ENCODE peak calls at places on chromosomes 5 and 9, in nine cellular contexts. One of them, this sample, is unnamed. For H3K27me3, the result is how much of the 10 kb centered on the place peaks cover.

GRCh38 chr9:95901506-95901905 is 26.0 kb downstream of the ERCC6L2 start:
- DNase-seq in ovary: no peak
- DNase-seq in DND-41: no peak
- DNase-seq in esophagus squamous epithelium: no peak
- DNase-seq in HepG2: no peak
- DNase-seq in heart left ventricle: no peak
- DNase-seq in IMR-90: no peak
- DNase-seq in cardiac muscle cell: no peak
- DNase-seq in pancreas: no peak
- DNase-seq in this sample: no peak

GRCh38 chr5:124342027-124342471 is 404.4 kb downstream of the ZNF608 start:
- DNase-seq in ovary: peak
- DNase-seq in DND-41: no peak
- DNase-seq in esophagus squamous epithelium: no peak
- DNase-seq in HepG2: no peak
- DNase-seq in heart left ventricle: no peak
- DNase-seq in IMR-90: peak
- DNase-seq in cardiac muscle cell: peak
- DNase-seq in pancreas: no peak
- DNase-seq in this sample: no peak

GRCh38 chr9:1718836-1719235 is 296.3 kb upstream of the SMARCA2 start:
- DNase-seq in ovary: no peak
- DNase-seq in DND-41: no peak
- DNase-seq in esophagus squamous epithelium: no peak
- DNase-seq in HepG2: no peak
- DNase-seq in heart left ventricle: no peak
- DNase-seq in IMR-90: no peak
- DNase-seq in cardiac muscle cell: no peak
- DNase-seq in pancreas: no peak
- DNase-seq in this sample: no peak

GRCh38 chr5:147055850-147056523 is 177.4 kb upstream of the PPP2R2B start:
- DNase-seq in ovary: no peak
- DNase-seq in DND-41: no peak
- DNase-seq in esophagus squamous epithelium: no peak
- DNase-seq in HepG2: no peak
- DNase-seq in heart left ventricle: no peak
- DNase-seq in IMR-90: no peak
- DNase-seq in cardiac muscle cell: peak
- DNase-seq in pancreas: no peak
- DNase-seq in this sample: no peak

GRCh38 chr5:566636-567309 is 42.5 kb upstream of the SLC9A3 start:
- DNase-seq in ovary: no peak
- DNase-seq in DND-41: no peak
- DNase-seq in esophagus squamous epithelium: no peak
- DNase-seq in HepG2: no peak
- DNase-seq in heart left ventricle: no peak
- DNase-seq in IMR-90: no peak
- DNase-seq in cardiac muscle cell: no peak
- DNase-seq in pancreas: peak
- DNase-seq in this sample: no peak

GRCh38 chr9:110555971-110556370 is 23.6 kb downstream of the SVEP1 start:
- DNase-seq in ovary: peak
- DNase-seq in DND-41: no peak
- DNase-seq in esophagus squamous epithelium: no peak
- DNase-seq in HepG2: peak
- DNase-seq in heart left ventricle: no peak
- DNase-seq in IMR-90: peak
- DNase-seq in cardiac muscle cell: no peak
- DNase-seq in pancreas: no peak
- DNase-seq in this sample: no peak

GRCh38 chr5:172496671-172497371 is 42.5 kb upstream of the SH3PXD2B start:
- DNase-seq in ovary: no peak
- DNase-seq in DND-41: no peak
- DNase-seq in esophagus squamous epithelium: no peak
- DNase-seq in HepG2: no peak
- DNase-seq in heart left ventricle: peak
- DNase-seq in IMR-90: no peak
- DNase-seq in cardiac muscle cell: no peak
- DNase-seq in pancreas: peak
- DNase-seq in this sample: no peak

GRCh38 chr5:171595801-171596231 is 176.4 kb downstream of the FGF18 start:
- DNase-seq in ovary: no peak
- DNase-seq in DND-41: no peak
- DNase-seq in esophagus squamous epithelium: no peak
- DNase-seq in HepG2: peak
- DNase-seq in heart left ventricle: no peak
- DNase-seq in IMR-90: peak
- DNase-seq in cardiac muscle cell: no peak
- DNase-seq in pancreas: no peak
- DNase-seq in this sample: no peak

GRCh38 chr5:100900796-100901731 is 2.0 kb downstream of the ST8SIA4 start:
- DNase-seq in ovary: peak
- DNase-seq in DND-41: peak
- DNase-seq in esophagus squamous epithelium: peak
- DNase-seq in HepG2: no peak
- DNase-seq in heart left ventricle: peak
- DNase-seq in IMR-90: peak
- DNase-seq in cardiac muscle cell: peak
- DNase-seq in pancreas: peak
- DNase-seq in this sample: peak

GRCh38 chr9:115614931-115615401 is 497.0 kb upstream of the TNC start:
- DNase-seq in ovary: no peak
- DNase-seq in DND-41: no peak
- DNase-seq in esophagus squamous epithelium: no peak
- DNase-seq in HepG2: no peak
- DNase-seq in heart left ventricle: no peak
- DNase-seq in IMR-90: peak
- DNase-seq in cardiac muscle cell: no peak
- DNase-seq in pancreas: no peak
- DNase-seq in this sample: no peak

GRCh38 chr5:139134906-139135305 is 63.3 kb downstream of the SIL1 start:
- DNase-seq in ovary: no peak
- DNase-seq in DND-41: no peak
- DNase-seq in esophagus squamous epithelium: no peak
- DNase-seq in HepG2: no peak
- DNase-seq in heart left ventricle: no peak
- DNase-seq in IMR-90: no peak
- DNase-seq in cardiac muscle cell: no peak
- DNase-seq in pancreas: no peak
- DNase-seq in this sample: no peak

GRCh38 chr9:38079410-38080105 is 10.5 kb upstream of the SHB start:
- DNase-seq in ovary: no peak
- DNase-seq in DND-41: no peak
- DNase-seq in esophagus squamous epithelium: no peak
- DNase-seq in HepG2: no peak
- DNase-seq in heart left ventricle: no peak
- DNase-seq in IMR-90: peak
- DNase-seq in cardiac muscle cell: no peak
- DNase-seq in pancreas: no peak
- DNase-seq in this sample: no peak

DNA sequence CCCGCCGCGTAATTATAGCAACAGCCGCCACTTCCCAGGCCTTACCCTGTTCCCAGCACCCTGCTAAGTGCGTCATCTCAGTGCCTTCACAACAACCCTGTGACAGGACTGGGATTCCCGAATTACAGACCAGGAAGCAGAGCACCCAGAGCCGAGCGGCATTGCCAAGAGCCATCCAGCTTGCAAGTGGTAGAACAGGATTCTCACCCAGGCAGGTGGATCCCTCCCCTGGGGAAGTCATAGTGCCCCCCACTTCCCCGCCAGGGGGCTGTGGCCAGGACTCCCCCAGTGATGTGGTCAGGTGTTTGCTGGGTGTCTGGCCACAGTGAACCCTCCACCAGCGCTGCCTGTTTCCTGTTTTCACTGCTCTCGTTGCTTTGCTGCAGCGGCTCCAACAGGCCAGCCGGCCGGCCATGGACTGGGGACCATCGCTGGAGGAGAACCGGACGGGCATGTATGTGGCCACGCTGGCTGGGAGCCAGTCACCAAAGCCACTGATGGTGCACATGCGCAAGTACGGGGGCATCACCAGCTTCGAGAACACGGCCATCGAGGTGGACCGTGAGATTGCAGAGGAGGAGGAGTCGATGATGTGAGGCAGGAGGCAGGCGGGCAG is 19.3 kb downstream of the SLC6A7 start:
- DNase-seq in ovary: no peak
- DNase-seq in DND-41: peak
- DNase-seq in esophagus squamous epithelium: no peak
- DNase-seq in HepG2: no peak
- DNase-seq in heart left ventricle: no peak
- DNase-seq in IMR-90: peak
- DNase-seq in cardiac muscle cell: no peak
- DNase-seq in pancreas: no peak
- DNase-seq in this sample: no peak
- TF ChIP-seq CTCF in ovary: no peak
- TF ChIP-seq CTCF in DND-41: no peak
- TF ChIP-seq CTCF in esophagus squamous epithelium: no peak
- TF ChIP-seq CTCF in HepG2: no peak
- TF ChIP-seq CTCF in heart left ventricle: no peak
- TF ChIP-seq CTCF in IMR-90: no peak
- TF ChIP-seq CTCF in cardiac muscle cell: no peak
- TF ChIP-seq CTCF in pancreas: no peak
- TF ChIP-seq CTCF in this sample: no peak

GRCh38 chr9:131365546-131365945 is 28.3 kb upstream of the PRRC2B start:
- DNase-seq in ovary: no peak
- DNase-seq in DND-41: no peak
- DNase-seq in esophagus squamous epithelium: no peak
- DNase-seq in HepG2: no peak
- DNase-seq in heart left ventricle: peak
- DNase-seq in IMR-90: no peak
- DNase-seq in cardiac muscle cell: no peak
- DNase-seq in pancreas: no peak
- DNase-seq in this sample: no peak

GRCh38 chr9:131370638-131371037 is 23.2 kb upstream of the PRRC2B start:
- DNase-seq in ovary: no peak
- DNase-seq in DND-41: no peak
- DNase-seq in esophagus squamous epithelium: no peak
- DNase-seq in HepG2: no peak
- DNase-seq in heart left ventricle: no peak
- DNase-seq in IMR-90: no peak
- DNase-seq in cardiac muscle cell: no peak
- DNase-seq in pancreas: no peak
- DNase-seq in this sample: no peak

GRCh38 chr9:131366745-131367401 is 27.0 kb upstream of the PRRC2B start:
- DNase-seq in ovary: no peak
- DNase-seq in DND-41: no peak
- DNase-seq in esophagus squamous epithelium: no peak
- DNase-seq in HepG2: peak
- DNase-seq in heart left ventricle: peak
- DNase-seq in IMR-90: peak
- DNase-seq in cardiac muscle cell: peak
- DNase-seq in pancreas: no peak
- DNase-seq in this sample: no peak

GRCh38 chr9:131367445-131367844 is 26.4 kb upstream of the PRRC2B start:
- DNase-seq in ovary: no peak
- DNase-seq in DND-41: no peak
- DNase-seq in esophagus squamous epithelium: no peak
- DNase-seq in HepG2: no peak
- DNase-seq in heart left ventricle: peak
- DNase-seq in IMR-90: no peak
- DNase-seq in cardiac muscle cell: no peak
- DNase-seq in pancreas: no peak
- DNase-seq in this sample: no peak
- H3K27ac ChIP-seq in ovary: no peak
- H3K27ac ChIP-seq in DND-41: no peak
- H3K27ac ChIP-seq in esophagus squamous epithelium: peak
- H3K27ac ChIP-seq in HepG2: no peak
- H3K27ac ChIP-seq in heart left ventricle: no peak
- H3K27ac ChIP-seq in IMR-90: no peak
- H3K27ac ChIP-seq in cardiac muscle cell: no peak
- H3K27ac ChIP-seq in pancreas: no peak
- H3K27ac ChIP-seq in this sample: no peak

GRCh38 chr5:60489856-60490255 is 210.1 kb downstream of the DEPDC1B start:
- DNase-seq in ovary: no peak
- DNase-seq in DND-41: no peak
- DNase-seq in esophagus squamous epithelium: no peak
- DNase-seq in HepG2: peak
- DNase-seq in heart left ventricle: no peak
- DNase-seq in IMR-90: no peak
- DNase-seq in cardiac muscle cell: no peak
- DNase-seq in pancreas: no peak
- DNase-seq in this sample: no peak
- H3K27me3 ChIP-seq in ovary: under half
- H3K27me3 ChIP-seq in DND-41: under half
- H3K27me3 ChIP-seq in esophagus squamous epithelium: under half
- H3K27me3 ChIP-seq in HepG2: under half
- H3K27me3 ChIP-seq in heart left ventricle: under half
- H3K27me3 ChIP-seq in IMR-90: under half
- H3K27me3 ChIP-seq in cardiac muscle cell: under half
- H3K27me3 ChIP-seq in pancreas: under half
- H3K27me3 ChIP-seq in this sample: under half

GRCh38 chr9:36867241-36867640 is 166.8 kb downstream of the PAX5 start:
- DNase-seq in ovary: no peak
- DNase-seq in DND-41: no peak
- DNase-seq in esophagus squamous epithelium: no peak
- DNase-seq in HepG2: no peak
- DNase-seq in heart left ventricle: no peak
- DNase-seq in IMR-90: no peak
- DNase-seq in cardiac muscle cell: no peak
- DNase-seq in pancreas: no peak
- DNase-seq in this sample: no peak

GRCh38 chr9:36865731-36866635 is 168.1 kb downstream of the PAX5 start:
- DNase-seq in ovary: no peak
- DNase-seq in DND-41: no peak
- DNase-seq in esophagus squamous epithelium: no peak
- DNase-seq in HepG2: no peak
- DNase-seq in heart left ventricle: no peak
- DNase-seq in IMR-90: no peak
- DNase-seq in cardiac muscle cell: no peak
- DNase-seq in pancreas: no peak
- DNase-seq in this sample: no peak

GRCh38 chr9:36868591-36869282 is 165.3 kb downstream of the PAX5 start:
- DNase-seq in ovary: no peak
- DNase-seq in DND-41: no peak
- DNase-seq in esophagus squamous epithelium: no peak
- DNase-seq in HepG2: no peak
- DNase-seq in heart left ventricle: no peak
- DNase-seq in IMR-90: no peak
- DNase-seq in cardiac muscle cell: no peak
- DNase-seq in pancreas: no peak
- DNase-seq in this sample: no peak

GRCh38 chr9:36867672-36868471 is 166.2 kb downstream of the PAX5 start:
- DNase-seq in ovary: no peak
- DNase-seq in DND-41: no peak
- DNase-seq in esophagus squamous epithelium: no peak
- DNase-seq in HepG2: peak
- DNase-seq in heart left ventricle: no peak
- DNase-seq in IMR-90: no peak
- DNase-seq in cardiac muscle cell: no peak
- DNase-seq in pancreas: no peak
- DNase-seq in this sample: no peak

DNA sequence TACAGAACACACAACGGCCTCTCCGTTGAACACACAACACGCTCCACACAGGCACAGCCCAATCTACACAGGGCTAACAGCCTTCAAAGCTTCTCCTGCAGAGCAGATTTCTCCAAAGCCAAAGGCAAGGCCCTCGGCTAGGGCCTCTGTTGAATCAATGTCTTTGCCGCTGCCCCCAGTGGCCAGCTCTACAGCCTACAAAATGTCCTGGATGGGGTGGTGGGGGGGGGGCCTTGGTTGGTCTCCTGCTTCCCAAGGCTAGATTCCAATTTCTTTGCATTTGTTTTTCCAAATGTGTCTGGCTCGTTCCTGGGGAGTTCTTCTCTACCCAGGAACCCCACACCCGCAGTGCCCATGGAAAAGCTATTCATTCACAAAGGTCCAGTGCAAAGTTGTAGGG is 167.2 kb downstream of the PAX5 start:
- DNase-seq in ovary: no peak
- DNase-seq in DND-41: no peak
- DNase-seq in esophagus squamous epithelium: no peak
- DNase-seq in HepG2: peak
- DNase-seq in heart left ventricle: no peak
- DNase-seq in IMR-90: no peak
- DNase-seq in cardiac muscle cell: no peak
- DNase-seq in pancreas: no peak
- DNase-seq in this sample: no peak
- TF ChIP-seq CTCF in ovary: no peak
- TF ChIP-seq CTCF in DND-41: peak
- TF ChIP-seq CTCF in esophagus squamous epithelium: no peak
- TF ChIP-seq CTCF in HepG2: peak
- TF ChIP-seq CTCF in heart left ventricle: no peak
- TF ChIP-seq CTCF in IMR-90: no peak
- TF ChIP-seq CTCF in cardiac muscle cell: no peak
- TF ChIP-seq CTCF in pancreas: no peak
- TF ChIP-seq CTCF in this sample: no peak